ENCODE peak calls at places on chromosomes 2 and 18, in six cellular contexts. J is GM12878, R is HepG2, F is K562, I is GM12891, M is H1. H is an unnamed sample.

GRCh38 chr2:158144914-158145625 is 43.4 kb downstream of the UPP2 start:
- DNase-seq in F (no peak), J (no peak), R (no peak), I (no peak), M (peak; percentile 58), H (no peak)

GRCh38 chr2:225040862-225041209 is 1.4 kb downstream of the DOCK10 start:
- DNase-seq in I (no peak), J (no peak), M (no peak), F (no peak), R (no peak), H (no peak)

GRCh38 chr2:97708608-97709007 is 4.8 kb upstream of the ZAP70 start:
- DNase-seq in I (no peak), J (no peak), R (no peak), M (no peak), F (peak; percentile 45), H (no peak)

GRCh38 chr18:13176847-13177246 is 41.7 kb upstream of the LDLRAD4 start:
- DNase-seq in J (no peak), R (no peak), I (no peak), M (no peak), F (no peak), H (no peak)

GRCh38 chr2:149894760-149895159 is 307.2 kb upstream of the MMADHC start:
- DNase-seq in M (no peak), I (no peak), F (no peak), R (no peak), J (no peak), H (no peak)

GRCh38 chr2:150271952-150272351 is 215.5 kb downstream of the RND3 start:
- DNase-seq in M (no peak), J (no peak), F (no peak), R (no peak), I (no peak), H (no peak)

GRCh38 chr2:153299217-153299616 is 179.3 kb downstream of the RPRM start:
- DNase-seq in J (no peak), M (no peak), R (no peak), I (no peak), F (no peak), H (no peak)

GRCh38 chr2:233426619-233427342 is 72.5 kb downstream of the DGKD start:
- DNase-seq in J (no peak), M (peak; percentile 26), F (peak; percentile 61), I (no peak), R (peak; percentile 72), H (no peak)

GRCh38 chr2:118658581-118659248 is 188.7 kb downstream of the EN1 start:
- DNase-seq in M (no peak), F (no peak), J (no peak), I (no peak), R (no peak), H (no peak)

GRCh38 chr2:145220496-145220895 is 700.6 kb upstream of the ZEB2 start:
- DNase-seq in R (no peak), I (no peak), J (no peak), M (no peak), F (no peak), H (no peak)

GRCh38 chr2:120614901-120615300 is 120.8 kb upstream of the GLI2 start:
- DNase-seq in I (no peak), F (no peak), J (no peak), R (no peak), M (no peak), H (no peak)

GRCh38 chr18:75235891-75236290 is 25.3 kb downstream of the TSHZ1 start:
- DNase-seq in R (no peak), M (no peak), J (no peak), F (no peak), I (no peak), H (no peak)

GRCh38 chr2:37919631-37920032 is 5.5 kb upstream of the RMDN2 start:
- DNase-seq in I (no peak), M (no peak), R (peak; percentile 95), F (no peak), J (no peak), H (no peak)

GRCh38 chr2:37477921-37478320 is 133.5 kb downstream of the QPCT start:
- DNase-seq in J (no peak), R (no peak), M (no peak), I (no peak), F (no peak), H (no peak)

GRCh38 chr2:84958135-84959044 is 12.6 kb upstream of the KCMF1 start:
- DNase-seq in J (no peak), R (peak; percentile 80), M (peak; percentile 78), I (no peak), F (no peak), H (no peak)
- TF ChIP-seq POLR2AphosphoS5 in J (no peak), R (no peak), M (peak; percentile 83), I (no peak), F (no peak), H (no peak)

GRCh38 chr2:240437181-240437860 is 1.9 kb downstream of the GPC1 start:
- DNase-seq in J (no peak), F (no peak), R (no peak), I (no peak), M (no peak), H (no peak)

GRCh38 chr2:240439698-240440151 is 4.3 kb downstream of the GPC1 start:
- DNase-seq in F (no peak), J (no peak), R (no peak), M (no peak), I (no peak), H (no peak)

GRCh38 chr2:240436626-240437180 is 1.2 kb downstream of the GPC1 start:
- DNase-seq in F (no peak), I (no peak), R (no peak), M (peak; percentile 66), J (no peak), H (no peak)

GRCh38 chr2:240438810-240439697 is 3.6 kb downstream of the GPC1 start:
- DNase-seq in I (no peak), R (no peak), F (no peak), J (no peak), M (no peak), H (no peak)

GRCh38 chr2:240437861-240438809 is 2.7 kb downstream of the GPC1 start:
- DNase-seq in R (peak; percentile 51), I (peak; percentile 93), J (no peak), M (peak; percentile 86), F (peak; percentile 74), H (peak; percentile 94)
- TF ChIP-seq POLR2A in R (no peak), I (no peak), J (no peak), M (no peak), F (no peak), H (no peak)

GRCh38 chr2:191580581-191580980 is 97.4 kb upstream of the NABP1 start:
- DNase-seq in F (no peak), I (no peak), J (no peak), R (no peak), M (no peak), H (no peak)
- TF ChIP-seq TAF1 in F (no peak), I (no peak), J (no peak), R (no peak), M (no peak), H (no peak)

GRCh38 chr2:43084699-43085091 is 141.7 kb downstream of the ZFP36L2 start:
- DNase-seq in R (no peak), F (peak; percentile 32), J (no peak), I (no peak), M (no peak), H (no peak)

GRCh38 chr2:43087413-43087812 is 139.0 kb downstream of the ZFP36L2 start:
- DNase-seq in I (no peak), M (no peak), F (no peak), R (no peak), J (no peak), H (no peak)

GRCh38 chr2:43083710-43084698 is 142.4 kb downstream of the ZFP36L2 start:
- DNase-seq in I (no peak), F (peak; percentile 35), M (no peak), J (no peak), R (no peak), H (no peak)

GRCh38 chr2:43088148-43089073 is 138.0 kb downstream of the ZFP36L2 start:
- DNase-seq in I (no peak), J (no peak), F (no peak), M (no peak), R (peak; percentile 95), H (no peak)

GRCh38 chr2:43086451-43087221 is 139.8 kb downstream of the ZFP36L2 start:
- DNase-seq in R (peak; percentile 50), F (no peak), I (no peak), M (no peak), J (no peak), H (no peak)
- TF ChIP-seq POLR2AphosphoS5 in R (no peak), F (no peak), I (no peak), M (no peak), J (no peak), H (no peak)

DNA sequence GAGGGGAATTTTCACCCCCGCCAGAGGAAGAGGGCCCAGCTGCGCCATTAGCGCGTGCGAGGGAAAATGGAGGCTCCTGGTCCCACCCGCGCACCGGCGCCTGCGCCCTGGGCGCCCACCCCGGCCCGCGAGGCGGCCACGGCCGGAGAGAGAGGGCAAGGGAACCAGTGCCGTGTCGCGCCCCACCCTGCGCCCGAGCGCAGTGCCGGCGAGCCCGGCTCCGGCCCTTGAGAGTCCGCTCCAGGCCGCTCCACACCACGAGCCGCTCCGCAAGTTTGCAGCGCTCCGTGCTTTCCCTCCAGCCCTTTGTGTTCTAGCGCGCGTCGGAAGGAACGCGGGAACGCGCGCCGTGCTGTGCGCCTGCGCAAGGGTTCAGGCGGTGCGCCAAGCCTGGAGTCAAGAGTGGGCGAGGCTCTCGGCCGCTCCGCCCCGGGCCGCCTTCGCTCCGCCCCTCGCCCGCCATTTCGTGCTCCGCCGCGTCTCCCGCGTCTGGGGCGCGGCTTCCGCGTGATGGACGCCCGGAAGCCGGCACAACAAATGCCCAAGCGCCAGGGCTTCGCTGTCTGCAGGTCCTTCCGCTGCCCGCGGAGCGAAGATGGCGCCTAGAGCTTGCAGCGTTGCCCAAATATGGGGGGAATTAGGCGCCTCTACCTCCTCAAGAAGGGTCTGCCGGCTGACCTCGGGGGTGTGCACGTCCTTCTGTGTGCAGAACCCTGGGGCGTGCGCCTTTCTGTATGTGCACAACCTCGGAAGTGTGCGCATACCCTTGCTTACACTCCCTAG is 46.1 kb upstream of the PTMA start:
- DNase-seq in M (peak; percentile 98), R (no peak), J (peak; percentile 95), I (peak; percentile 89), F (peak; percentile 73), H (peak; percentile 87)
- TF ChIP-seq POLR2A in M (no peak), R (no peak), J (peak; percentile 85), I (peak; percentile 83), F (peak; percentile 48), H (peak; percentile 80)

DNA sequence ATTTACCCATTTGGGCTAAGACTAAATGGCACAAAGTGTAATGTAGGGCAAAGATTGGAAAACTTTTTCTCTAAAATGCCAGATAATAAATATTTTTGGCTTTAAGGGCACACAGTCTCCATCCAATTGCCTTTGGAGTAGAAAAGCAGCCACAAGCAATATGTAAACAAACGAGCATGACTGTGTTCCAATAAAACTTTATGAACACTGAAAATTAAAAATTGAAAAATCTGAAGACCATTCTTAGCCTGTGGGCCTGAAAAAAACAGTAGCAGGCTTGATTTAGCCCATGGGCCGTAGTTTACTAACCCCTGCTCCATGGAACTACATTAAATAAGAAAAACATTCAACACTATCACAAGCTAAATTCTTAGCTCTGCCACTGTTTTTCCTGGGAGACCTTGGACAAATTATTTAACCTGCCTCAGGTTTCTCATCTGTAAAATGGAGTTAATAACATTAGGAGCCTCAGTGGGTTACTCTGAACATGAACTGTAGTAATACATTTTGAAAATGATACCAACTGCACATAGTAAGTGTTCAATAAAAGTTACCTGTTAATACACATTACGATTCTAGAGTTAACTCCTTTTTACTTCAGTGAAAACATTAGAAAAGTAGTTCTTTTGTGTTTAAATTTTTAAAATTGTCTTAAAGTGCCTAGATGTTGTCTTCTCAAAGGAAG is 1.3 kb downstream of the IFIH1 start:
- DNase-seq in I (no peak), R (no peak), J (no peak), F (no peak), M (no peak), H (no peak)
- TF ChIP-seq TAF1 in I (no peak), R (no peak), J (no peak), F (no peak), M (no peak), H (no peak)

H was measured in GM12892.